ENCODE peak calls at places on chromosome X, in seven cellular contexts. E is cardiac fibroblast; P is cardiac muscle cell; T is GM10248; S is body of pancreas; V is GM12865; K is CD4-positive, alpha-beta T cell. U is an unnamed sample.

GRCh38 chrX:101550825-101551767 is 749 bp downstream of the ARMCX1 start:
- DNase-seq in T (no peak), S (peak), E (peak), V (no peak), P (peak), K (no peak), U (peak)

GRCh38 chrX:47497274-47497673 is 14.3 kb upstream of the ZNF41 start:
- DNase-seq in V (no peak), S (no peak), K (no peak), P (no peak), E (peak), T (no peak), U (no peak)

GRCh38 chrX:124347242-124347641 is 879 bp downstream of the SH2D1A start:
- DNase-seq in T (no peak), K (no peak), V (no peak), P (no peak), S (no peak), E (no peak), U (peak)

GRCh38 chrX:43589735-43590515 is 66.2 kb upstream of the MAOA start:
- DNase-seq in T (no peak), E (peak), V (no peak), S (no peak), K (no peak), P (no peak), U (no peak)

GRCh38 chrX:44765556-44765955 is 78.3 kb upstream of the DUSP21 start:
- DNase-seq in E (peak), T (no peak), V (no peak), K (no peak), P (no peak), S (no peak), U (no peak)

GRCh38 chrX:130895299-130895698 is 7.7 kb downstream of the ENOX2 start:
- DNase-seq in K (no peak), V (no peak), P (no peak), E (peak), T (no peak), S (no peak), U (no peak)

GRCh38 chrX:115112411-115112810 is 76.8 kb upstream of the RBMXL3 start:
- DNase-seq in V (no peak), E (no peak), P (no peak), K (no peak), T (no peak), S (no peak), U (no peak)

GRCh38 chrX:31301941-31302340 is 230.1 kb upstream of the FTHL17 start:
- DNase-seq in S (no peak), K (no peak), E (no peak), V (no peak), T (no peak), P (no peak), U (no peak)

GRCh38 chrX:39149761-39150160 is 348.5 kb downstream of the MID1IP1 start:
- DNase-seq in K (peak), P (peak), E (peak), V (peak), S (peak), T (peak), U (peak)

GRCh38 chrX:132227383-132228112 is 8.3 kb upstream of the RAP2C start:
- DNase-seq in S (no peak), V (no peak), P (no peak), E (peak), T (no peak), K (no peak), U (no peak)

GRCh38 chrX:45056428-45057145 is 144.1 kb downstream of the DIPK2B start:
- DNase-seq in K (no peak), S (no peak), V (no peak), T (no peak), E (no peak), P (no peak), U (no peak)

GRCh38 chrX:122868626-122869025 is 315.5 kb upstream of the GRIA3 start:
- DNase-seq in T (no peak), E (no peak), P (no peak), S (no peak), V (no peak), K (no peak), U (no peak)

GRCh38 chrX:47817421-47817820 is 19.3 kb upstream of the ZNF81 start:
- DNase-seq in P (no peak), V (no peak), E (no peak), T (no peak), K (no peak), S (no peak), U (no peak)

GRCh38 chrX:72330131-72330530 is 24.4 kb upstream of the CITED1 start:
- DNase-seq in S (no peak), V (no peak), T (no peak), K (no peak), P (no peak), E (no peak), U (no peak)

GRCh38 chrX:104564921-104565703 is 887 bp upstream of the IL1RAPL2 start:
- DNase-seq in V (no peak), P (no peak), S (no peak), T (no peak), K (no peak), E (no peak), U (no peak)

GRCh38 chrX:10467793-10468192 is 152.6 kb downstream of the MID1 start:
- DNase-seq in T (no peak), E (peak), S (no peak), P (no peak), V (no peak), K (no peak), U (no peak)

DNA sequence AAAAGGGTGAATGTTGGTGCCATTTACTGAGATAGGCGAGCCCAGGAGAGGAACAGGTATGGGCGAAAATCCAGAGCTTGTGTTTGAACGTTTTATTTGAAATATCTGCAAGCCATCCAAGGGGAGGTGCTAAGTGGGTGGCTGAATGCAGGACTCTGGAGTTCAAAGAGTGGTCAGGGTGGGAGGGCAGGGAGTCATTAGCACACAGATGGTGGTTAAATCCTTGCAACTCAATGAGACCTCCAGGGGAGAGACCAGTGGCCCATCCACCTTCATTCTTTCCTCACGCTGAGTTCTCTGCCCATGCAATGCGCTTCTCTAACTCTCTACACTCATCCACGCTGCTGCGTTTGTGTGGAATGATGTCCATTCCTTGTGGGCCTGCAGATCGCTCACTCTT is 101.1 kb downstream of the VCX3B start:
- DNase-seq in P (no peak), T (no peak), S (no peak), K (no peak), V (no peak), E (no peak), U (no peak)
- TF ChIP-seq CTCF in P (no peak), T (no peak), S (no peak), K (no peak), V (no peak), E (no peak), U (no peak)

DNA sequence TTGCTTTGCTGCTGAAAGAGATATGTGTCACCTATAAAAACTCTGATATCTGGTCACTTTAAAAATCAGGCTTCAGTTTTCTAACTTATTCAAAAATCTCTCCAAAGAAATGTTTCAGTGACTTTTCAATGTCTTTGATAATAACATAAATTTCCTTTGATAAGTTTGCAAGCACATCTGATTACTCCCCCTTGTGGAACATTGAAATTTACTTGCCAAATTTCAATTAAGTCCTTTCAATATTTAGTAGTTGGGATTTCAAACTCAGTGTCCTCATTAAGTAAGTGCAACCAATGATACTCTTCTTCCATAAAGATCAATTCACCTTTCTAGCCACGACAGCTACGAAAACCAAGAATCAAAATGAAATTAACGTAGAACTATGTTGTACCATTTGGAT is 151.3 kb upstream of the FAM47C start:
- DNase-seq in S (no peak), K (no peak), P (no peak), T (no peak), E (peak), V (no peak), U (no peak)
- TF ChIP-seq CTCF in S (no peak), K (no peak), P (no peak), T (no peak), E (no peak), V (no peak), U (no peak)

DNA sequence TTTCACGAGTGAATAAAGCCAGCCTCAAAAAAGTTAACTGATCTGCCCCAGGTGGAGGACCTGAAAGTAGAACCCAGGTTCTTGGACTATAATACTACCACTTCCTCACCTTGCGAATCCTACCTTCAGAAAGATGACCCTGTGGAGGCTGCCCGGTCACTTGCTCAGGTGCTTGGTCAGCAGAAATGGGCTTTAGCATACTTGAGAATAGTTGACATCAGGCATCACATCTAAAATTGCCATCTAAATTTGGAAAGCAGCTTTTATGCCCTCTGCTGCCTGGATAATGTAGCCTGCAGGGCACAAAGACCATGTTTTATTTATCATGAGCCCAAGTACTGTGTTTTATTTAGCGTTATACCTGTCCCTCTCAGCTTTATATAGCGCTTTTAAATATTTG is 3.0 kb downstream of the BCLAF3 start:
- DNase-seq in K (no peak), E (no peak), V (no peak), P (no peak), T (no peak), S (no peak), U (no peak)
- TF ChIP-seq CTCF in K (no peak), E (no peak), V (no peak), P (no peak), T (no peak), S (no peak), U (no peak)

DNA sequence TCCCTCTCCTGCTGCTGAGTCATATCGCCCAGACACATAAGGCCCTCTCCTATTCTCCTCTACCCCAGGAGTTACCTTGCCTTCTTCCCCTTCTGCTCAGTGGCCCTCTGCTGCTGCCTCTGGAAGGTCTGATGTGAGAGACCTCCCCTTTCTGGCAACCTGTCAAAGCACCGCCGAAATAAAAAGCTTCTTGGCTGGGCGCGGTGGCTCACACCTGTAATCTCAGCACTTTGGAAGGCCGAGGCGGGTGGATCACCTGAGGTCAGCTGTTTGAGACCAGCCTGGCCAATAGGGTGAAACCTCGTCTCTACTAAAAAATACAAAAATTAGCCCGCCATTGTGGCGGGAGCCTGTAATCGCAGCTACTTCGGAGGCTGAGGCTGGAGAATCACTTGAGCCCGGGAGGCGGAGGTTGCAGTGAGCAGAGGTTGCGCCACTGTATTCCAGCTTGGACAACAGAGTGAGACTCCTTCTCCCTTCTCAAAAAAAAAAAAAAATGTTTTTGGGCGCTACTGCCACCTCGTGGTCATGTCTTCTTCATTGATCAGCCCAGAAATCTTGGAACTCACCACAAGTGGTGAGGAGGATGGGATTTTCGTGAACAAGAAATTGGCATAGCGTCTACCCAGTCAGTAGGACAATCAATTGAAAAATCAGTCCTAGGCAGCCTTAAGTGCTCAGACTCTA is 8.6 kb upstream of the ZXDA start:
- DNase-seq in K (no peak), P (peak), E (peak), V (peak), T (no peak), S (peak), U (peak)
- TF ChIP-seq CTCF in K (peak), P (peak), E (peak), V (peak), T (peak), S (peak), U (peak)

GRCh38 chrX:135516376-135516775 is 4.1 kb upstream of the INTS6L start:
- DNase-seq in K (no peak), E (no peak), V (no peak), T (no peak), P (no peak), S (no peak), U (no peak)
- TF ChIP-seq CTCF in K (no peak), E (no peak), V (no peak), T (no peak), P (no peak), S (no peak), U (no peak)

DNA sequence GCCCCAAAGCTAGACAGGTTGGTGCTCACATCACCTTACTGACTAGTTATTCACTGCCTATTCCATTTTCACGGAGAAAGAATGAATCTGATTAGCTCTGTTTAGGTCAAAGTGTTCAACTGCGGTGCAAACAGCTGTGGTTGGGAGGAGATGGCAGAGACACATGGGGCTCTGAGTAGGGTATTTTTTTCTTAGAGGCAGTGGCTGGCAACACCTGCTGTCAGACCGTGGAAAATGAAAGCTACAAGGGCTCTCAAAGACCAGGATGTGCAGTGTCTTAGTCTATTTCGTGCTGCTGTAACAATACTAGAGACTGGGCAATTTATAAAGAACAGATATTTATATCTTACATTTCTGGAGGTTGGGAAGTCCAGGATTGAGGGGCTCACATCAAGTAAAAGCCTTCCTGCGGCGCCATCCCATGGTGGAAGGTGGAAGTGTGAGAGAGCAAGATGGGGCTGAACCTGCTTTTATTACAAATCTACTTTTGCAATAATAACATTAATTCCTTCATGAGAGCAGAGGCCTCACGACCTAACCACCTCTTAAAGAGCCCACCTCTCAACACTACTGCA is 10.6 kb downstream of the NYX start:
- DNase-seq in E (peak), K (no peak), S (no peak), P (no peak), T (no peak), V (no peak), U (peak)
- TF ChIP-seq CTCF in E (peak), K (no peak), S (no peak), P (peak), T (peak), V (no peak), U (peak)

U was measured in activated CD8-positive, alpha-beta T cell treated with anti-CD3 and anti-CD28 coated beads for 36 hours.